ENCODE peak calls at places on chromosome 4, in four cellular contexts. R is suprapubic skin, K is A549, T is adipocyte. W is an unnamed sample.

GRCh38 chr4:110344165-110344564 is 131.8 kb upstream of the ENPEP start:
- DNase-seq in R (no peak), K (peak; percentile 3), T (peak; percentile 48), W (no peak)

GRCh38 chr4:123351713-123352112 is 44.9 kb upstream of the SPRY1 start:
- DNase-seq in R (no peak), K (no peak), T (no peak), W (no peak)

GRCh38 chr4:80732010-80732409 is 298.5 kb upstream of the BMP3 start:
- DNase-seq in R (no peak), K (no peak), T (peak; percentile 15), W (no peak)

GRCh38 chr4:108512615-108513505 is 107.5 kb upstream of the RPL34 start:
- DNase-seq in R (no peak), K (no peak), T (peak; percentile 64), W (no peak)

GRCh38 chr4:175789632-175790031 is 22.4 kb downstream of the GPM6A start:
- DNase-seq in R (no peak), K (no peak), T (no peak), W (no peak)

GRCh38 chr4:64883087-64883926 is 474.1 kb upstream of the TECRL start:
- DNase-seq in R (no peak), K (no peak), T (no peak), W (no peak)

GRCh38 chr4:70746179-70746839 is 24.5 kb downstream of the RUFY3 start:
- DNase-seq in R (no peak), K (no peak), T (peak; percentile 69), W (no peak)

GRCh38 chr4:120070191-120070590 is 3.5 kb upstream of the MAD2L1 start:
- DNase-seq in R (no peak), K (no peak), T (peak; percentile 42), W (no peak)

DNA sequence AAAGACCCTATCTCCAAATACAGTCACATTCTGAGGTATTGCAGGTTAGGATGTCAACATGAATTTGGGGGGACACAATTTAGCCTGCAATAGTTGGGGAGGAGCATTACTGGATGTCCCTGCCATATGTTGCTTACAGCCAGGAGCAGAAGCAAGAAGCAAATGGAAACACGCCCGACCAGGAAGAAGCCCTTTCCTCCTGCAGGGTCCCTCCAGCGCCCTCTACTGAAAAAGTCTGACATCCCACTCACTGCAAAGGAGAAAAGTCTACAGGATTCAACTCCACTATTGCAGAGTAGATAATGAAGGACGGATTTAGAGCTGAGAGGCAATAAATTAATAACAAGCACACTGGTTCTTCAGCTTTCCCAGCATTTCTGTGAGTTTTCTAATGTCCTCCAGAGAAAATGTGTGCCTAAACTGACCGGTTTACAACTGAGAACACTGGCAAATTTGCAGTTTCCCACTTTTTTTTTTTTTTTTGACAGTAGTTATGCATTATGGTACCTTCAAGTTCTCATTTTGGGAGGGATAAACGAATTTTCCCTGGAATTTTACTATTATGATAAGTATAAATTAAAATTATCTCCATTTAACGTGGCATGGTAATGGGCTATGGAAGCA is 31.7 kb downstream of the COQ2 start:
- DNase-seq in R (no peak), K (peak; percentile 35), T (peak; percentile 65), W (peak; percentile 23)
- H3K4me1 ChIP-seq in R (peaks cover 7% of the 10 kb centered on the region), K (peaks cover 50% of the 10 kb centered on the region), T (peaks cover 45% of the 10 kb centered on the region), W (peaks cover 3% of the 10 kb centered on the region)

GRCh38 chr4:1040344-1041146 is 29.1 kb downstream of the FGFRL1 start:
- DNase-seq in R (no peak), K (no peak), T (no peak), W (no peak)
- H3K4me1 ChIP-seq in R (peaks cover 64% of the 10 kb centered on the region), K (peaks cover 58% of the 10 kb centered on the region), T (peaks cover 59% of the 10 kb centered on the region), W (peaks cover 35% of the 10 kb centered on the region)

GRCh38 chr4:78561677-78562076 is 10.1 kb downstream of the ANXA3 start:
- DNase-seq in R (no peak), K (no peak), T (peak; percentile 65), W (no peak)
- H3K4me1 ChIP-seq in R (no peaks in the 10 kb centered on the region), K (peaks cover 98% of the 10 kb centered on the region), T (peaks cover 28% of the 10 kb centered on the region), W (no peaks in the 10 kb centered on the region)

GRCh38 chr4:26958925-26959653 is 98.4 kb downstream of the STIM2 start:
- DNase-seq in R (no peak), K (no peak), T (no peak), W (no peak)
- H3K4me1 ChIP-seq in R (no peaks in the 10 kb centered on the region), K (no peaks in the 10 kb centered on the region), T (peaks cover 3% of the 10 kb centered on the region), W (peaks cover 2% of the 10 kb centered on the region)

W was measured in esophagus squamous epithelium.